ENCODE peak calls at places on chromosomes 11 and 22, in seven cellular contexts. M, O, V, F, D, W and L are unnamed samples.
A peak's percentile ranks its signal among the peaks of the same experiment; 100 is the strongest.

GRCh38 chr11:114209343-114209742 is 86.9 kb upstream of the NNMT start:
- DNase-seq in W (no peak), F (no peak), V (peak; percentile 78), D (no peak), M (no peak), O (no peak), L (no peak)

GRCh38 chr22:43233529-43233928 is 46.6 kb upstream of the TTLL12 start:
- DNase-seq in V (no peak), M (no peak), D (no peak), W (no peak), O (no peak), F (no peak), L (no peak)

GRCh38 chr11:122642971-122643370 is 12.6 kb upstream of the UBASH3B start:
- DNase-seq in O (peak; percentile 61), V (no peak), M (no peak), F (no peak), W (no peak), D (no peak), L (no peak)

GRCh38 chr11:19524171-19524671 is 188.4 kb upstream of the NAV2 start:
- DNase-seq in O (no peak), F (no peak), D (no peak), M (no peak), W (peak; percentile 48), V (no peak), L (no peak)

GRCh38 chr11:33552756-33553155 is 147.9 kb downstream of the C11orf91 start:
- DNase-seq in V (no peak), D (no peak), W (no peak), F (no peak), M (no peak), O (no peak), L (no peak)

GRCh38 chr11:73818838-73819237 is 31.2 kb downstream of the MRPL48 start:
- DNase-seq in M (no peak), O (no peak), W (no peak), V (peak; percentile 4), D (peak; percentile 19), F (peak; percentile 10), L (no peak)

GRCh38 chr22:24247011-24247507 is 2.2 kb upstream of the GGT5 start:
- DNase-seq in D (peak; percentile 23), F (no peak), O (no peak), M (no peak), V (no peak), W (no peak), L (no peak)

GRCh38 chr22:43755452-43755851 is 56.7 kb downstream of the EFCAB6 start:
- DNase-seq in D (no peak), O (no peak), F (no peak), V (no peak), W (no peak), M (no peak), L (no peak)

GRCh38 chr22:19566599-19567382 is 42.6 kb upstream of the CLDN5 start:
- DNase-seq in F (no peak), V (no peak), D (no peak), O (no peak), W (no peak), M (no peak), L (no peak)

GRCh38 chr11:61497473-61497872 is 11.1 kb upstream of the LRRC10B start:
- DNase-seq in F (no peak), D (no peak), V (no peak), M (no peak), W (no peak), O (no peak), L (no peak)

GRCh38 chr22:44622147-44622427 is 79.9 kb upstream of the PRR5 start:
- DNase-seq in M (peak; percentile 12), F (no peak), D (peak; percentile 66), V (peak; percentile 83), W (no peak), O (peak; percentile 16), L (peak; percentile 15)

GRCh38 chr11:64152841-64153691 is 12.8 kb downstream of the MACROD1 start:
- DNase-seq in M (peak; percentile 52), O (peak; percentile 76), W (peak; percentile 78), D (peak; percentile 95), F (peak; percentile 72), V (peak; percentile 76), L (peak; percentile 60)

GRCh38 chr11:111449696-111450479 is 62.3 kb downstream of the BTG4 start:
- DNase-seq in F (no peak), M (no peak), W (no peak), V (no peak), O (no peak), D (peak; percentile 3), L (no peak)

GRCh38 chr11:45097721-45098493 is 48.5 kb upstream of the PRDM11 start:
- DNase-seq in V (peak; percentile 93), F (peak; percentile 92), M (peak; percentile 67), D (peak; percentile 6), W (peak; percentile 84), O (peak; percentile 49), L (peak; percentile 65)

GRCh38 chr22:27885977-27886842 is 32.8 kb downstream of the PITPNB start:
- DNase-seq in O (peak; percentile 50), W (peak; percentile 58), D (peak; percentile 52), M (peak; percentile 48), V (peak; percentile 61), F (peak; percentile 72), L (peak; percentile 62)

GRCh38 chr11:118928870-118929495 is 3.3 kb upstream of the BCL9L start:
- DNase-seq in W (peak; percentile 84), F (peak; percentile 80), D (peak; percentile 80), O (peak; percentile 71), V (no peak), M (peak; percentile 42), L (peak; percentile 59)

GRCh38 chr22:17154971-17155370 is 4.1 kb downstream of the HDHD5 start:
- DNase-seq in D (no peak), W (no peak), V (no peak), M (no peak), F (no peak), O (no peak), L (no peak)

GRCh38 chr11:3201112-3201581 is 17.5 kb downstream of the MRGPRG start:
- DNase-seq in M (no peak), W (no peak), F (no peak), O (no peak), V (no peak), D (peak; percentile 30), L (no peak)

GRCh38 chr11:72243567-72244316 is at the start of gene PHOX2A:
- DNase-seq in O (no peak), W (no peak), V (peak; percentile 69), M (no peak), D (peak; percentile 95), F (peak; percentile 53), L (no peak)

GRCh38 chr11:111975076-111975806 is 38.1 kb downstream of the DIXDC1 start:
- DNase-seq in M (no peak), O (peak; percentile 25), V (no peak), D (no peak), F (no peak), W (no peak), L (no peak)

GRCh38 chr11:131504199-131504949 is 134.0 kb downstream of the NTM start:
- DNase-seq in V (peak; percentile 78), O (peak; percentile 29), M (no peak), W (peak; percentile 20), D (peak; percentile 65), F (peak; percentile 89), L (peak; percentile 3)
- TF ChIP-seq CTCF in V (peak; percentile 71), O (peak; percentile 40), M (peak; percentile 23), W (peak; percentile 34), D (no peak), F (peak; percentile 67), L (peak; percentile 60)

GRCh38 chr11:69035959-69036340 is 12.8 kb upstream of the TPCN2 start:
- DNase-seq in D (no peak), M (no peak), V (no peak), O (no peak), F (no peak), W (no peak), L (no peak)
- H3K27ac ChIP-seq in D (no peak overlapping the region), M (no peak overlapping the region), V (no peak overlapping the region), O (no peak overlapping the region), F (no peak overlapping the region), W (no peak overlapping the region), L (no peak overlapping the region)

GRCh38 chr11:85809191-85809590 is 1.8 kb downstream of the SYTL2 start:
- DNase-seq in O (no peak), W (no peak), V (no peak), F (no peak), M (no peak), D (no peak), L (peak; percentile 68)
- TF ChIP-seq EZH2phosphoT487 in O (no peak), W (no peak), V (no peak), F (no peak), M (no peak), D (no peak), L (no peak)

DNA sequence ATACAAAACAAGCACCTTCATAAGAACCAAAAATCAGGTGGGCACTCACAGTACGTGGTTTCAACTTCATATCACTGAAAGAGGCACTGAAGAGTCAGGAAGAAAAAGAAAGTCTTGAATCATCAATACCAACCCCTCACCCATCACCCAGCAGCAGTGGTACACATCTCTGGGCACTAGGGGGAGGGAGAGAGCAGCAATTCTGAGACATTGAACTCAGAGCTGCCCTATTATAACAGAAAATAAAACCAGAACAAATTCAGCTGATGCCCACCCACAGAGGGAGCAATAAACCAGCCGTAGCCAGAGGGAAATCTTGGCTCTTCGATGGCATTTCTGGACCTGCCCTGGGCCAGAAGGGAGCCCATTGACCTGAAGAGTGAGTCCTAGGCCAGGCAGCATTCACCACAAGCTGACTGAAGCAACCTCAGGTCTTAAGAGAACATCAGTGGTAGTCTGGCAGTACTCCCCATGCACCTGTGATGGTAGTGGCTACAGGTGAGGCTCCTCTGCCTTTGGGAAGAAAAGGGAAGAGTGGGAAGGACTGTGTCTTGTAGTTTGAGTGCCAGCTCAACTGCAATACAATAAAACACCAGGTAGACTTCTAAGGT is 42.2 kb upstream of the FAM181B start:
- DNase-seq in W (peak; percentile 30), M (peak; percentile 80), O (peak; percentile 89), F (peak; percentile 81), V (peak; percentile 59), D (peak; percentile 32), L (peak; percentile 51)
- TF ChIP-seq CTCF in W (peak; percentile 41), M (peak; percentile 97), O (peak; percentile 93), F (peak; percentile 88), V (peak; percentile 70), D (peak; percentile 64), L (peak; percentile 86)

DNA sequence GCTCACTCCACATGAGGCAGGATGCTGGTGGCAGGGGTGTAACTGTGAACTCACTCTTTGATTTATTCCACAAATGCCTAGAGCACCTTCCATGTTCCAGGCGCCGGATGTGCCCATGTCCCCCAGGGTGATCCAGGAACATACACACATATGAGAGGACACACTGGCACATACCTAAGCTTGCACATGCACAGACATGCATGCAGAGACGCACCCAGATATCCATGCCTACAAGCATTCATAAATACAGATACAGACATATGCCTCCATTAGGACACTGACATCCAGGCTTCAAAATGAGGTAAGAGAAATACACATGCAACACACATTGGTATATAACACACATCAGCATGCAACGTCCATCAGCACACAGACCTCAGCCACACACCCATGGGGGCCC is 4.5 kb downstream of the OSM start:
- DNase-seq in V (no peak), M (no peak), D (no peak), O (no peak), F (no peak), W (no peak), L (no peak)
- H3K27ac ChIP-seq in V (no peak overlapping the region), M (no peak overlapping the region), D (no peak overlapping the region), O (no peak overlapping the region), F (no peak overlapping the region), W (no peak overlapping the region), L (no peak overlapping the region)

DNA sequence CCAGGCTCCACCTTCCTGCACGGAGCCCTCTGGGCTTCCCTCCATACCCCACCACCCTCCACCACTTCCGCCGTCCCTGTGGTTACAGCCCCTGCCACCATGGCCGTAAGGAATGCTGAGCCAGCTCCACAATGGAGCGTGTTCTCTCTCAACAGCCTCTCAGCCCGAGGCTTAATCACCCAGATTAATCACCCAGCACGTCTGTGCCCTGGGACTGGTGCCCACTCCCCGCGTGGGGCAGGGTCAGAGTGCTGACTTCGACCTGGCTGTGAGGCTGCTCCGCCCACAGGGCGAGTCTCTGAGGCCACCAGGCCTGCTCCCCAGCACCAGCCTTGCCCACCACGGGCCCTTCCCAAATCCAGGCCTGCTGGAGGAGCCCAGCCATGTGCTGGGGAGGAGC is 4.0 kb upstream of the TH start:
- DNase-seq in M (no peak), W (no peak), O (peak; percentile 93), F (no peak), V (no peak), D (peak; percentile 64), L (no peak)
- TF ChIP-seq EZH2phosphoT487 in M (no peak), W (no peak), O (no peak), F (no peak), V (no peak), D (no peak), L (no peak)